ENCODE peak calls at places on chromosomes 1 and 21, in four cellular contexts. One of them, this sample, is unnamed.
A peak's percentile ranks its signal among the peaks of the same experiment; 100 is the strongest.

GRCh38 chr1:35488346-35488745 is 68.9 kb downstream of the KIAA0319L start:
- DNase-seq in anterior cingulate cortex: no peak
- DNase-seq in CD14-positive monocyte: no peak
- DNase-seq in Calu3: no peak
- DNase-seq in this sample: no peak

GRCh38 chr1:199447906-199448305 is 579.6 kb upstream of the NR5A2 start:
- DNase-seq in anterior cingulate cortex: no peak
- DNase-seq in CD14-positive monocyte: no peak
- DNase-seq in Calu3: peak; percentile 28
- DNase-seq in this sample: no peak

GRCh38 chr1:22930235-22930912 is 42.3 kb downstream of the LACTBL1 start:
- DNase-seq in anterior cingulate cortex: peak; percentile 26
- DNase-seq in CD14-positive monocyte: no peak
- DNase-seq in Calu3: peak; percentile 72
- DNase-seq in this sample: no peak

GRCh38 chr1:185813401-185813979 is 79.3 kb downstream of the HMCN1 start:
- DNase-seq in anterior cingulate cortex: no peak
- DNase-seq in CD14-positive monocyte: no peak
- DNase-seq in Calu3: peak; percentile 48
- DNase-seq in this sample: no peak

GRCh38 chr1:37999434-38000232 is 5.7 kb downstream of the FHL3 start:
- DNase-seq in anterior cingulate cortex: no peak
- DNase-seq in CD14-positive monocyte: peak; percentile 77
- DNase-seq in Calu3: peak; percentile 65
- DNase-seq in this sample: no peak

GRCh38 chr21:44518684-44519083 is 21.3 kb downstream of the KRTAP10-1 start:
- DNase-seq in anterior cingulate cortex: no peak
- DNase-seq in CD14-positive monocyte: no peak
- DNase-seq in Calu3: no peak
- DNase-seq in this sample: no peak

GRCh38 chr1:234621657-234622335 is 11.8 kb upstream of the IRF2BP2 start:
- DNase-seq in anterior cingulate cortex: no peak
- DNase-seq in CD14-positive monocyte: no peak
- DNase-seq in Calu3: no peak
- DNase-seq in this sample: no peak

GRCh38 chr1:31906557-31906956 is 31.6 kb downstream of the PTP4A2 start:
- DNase-seq in anterior cingulate cortex: no peak
- DNase-seq in CD14-positive monocyte: no peak
- DNase-seq in Calu3: no peak
- DNase-seq in this sample: no peak

GRCh38 chr21:36989699-36990507 is 16.6 kb upstream of the RIPPLY3 start:
- DNase-seq in anterior cingulate cortex: peak; percentile 86
- DNase-seq in CD14-positive monocyte: peak; percentile 81
- DNase-seq in Calu3: peak; percentile 93
- DNase-seq in this sample: peak; percentile 94

GRCh38 chr1:72109916-72110315 is 172.4 kb downstream of the NEGR1 start:
- DNase-seq in anterior cingulate cortex: no peak
- DNase-seq in CD14-positive monocyte: no peak
- DNase-seq in Calu3: no peak
- DNase-seq in this sample: no peak

GRCh38 chr1:21620461-21620860 is 48.7 kb downstream of the RAP1GAP start:
- DNase-seq in anterior cingulate cortex: peak; percentile 29
- DNase-seq in CD14-positive monocyte: no peak
- DNase-seq in Calu3: no peak
- DNase-seq in this sample: peak; percentile 26

GRCh38 chr1:41496080-41497055 is 11.9 kb upstream of the EDN2 start:
- DNase-seq in anterior cingulate cortex: no peak
- DNase-seq in CD14-positive monocyte: no peak
- DNase-seq in Calu3: peak; percentile 90
- DNase-seq in this sample: peak; percentile 17

GRCh38 chr1:146021622-146022402 is at the start of gene HJV:
- DNase-seq in anterior cingulate cortex: no peak
- DNase-seq in CD14-positive monocyte: no peak
- DNase-seq in Calu3: no peak
- DNase-seq in this sample: no peak

This sample was measured in hypothalamus.